ENCODE peak calls at places on chromosomes 11 and 22, in four cellular contexts. One of them, this sample, is unnamed.

GRCh38 chr11:44252999-44253602 is 56.8 kb downstream of the ALX4 start:
- DNase-seq in kidney: no peak
- DNase-seq in suprapubic skin: no peak
- DNase-seq in SJSA1: no peak
- DNase-seq in this sample: no peak

GRCh38 chr11:11789735-11790369 is 51.9 kb upstream of the USP47 start:
- DNase-seq in suprapubic skin: no peak
- DNase-seq in SJSA1: peak
- DNase-seq in kidney: no peak
- DNase-seq in this sample: no peak

GRCh38 chr11:3000032-3000961 is 8.2 kb upstream of the NAP1L4 start:
- DNase-seq in kidney: peak
- DNase-seq in SJSA1: peak
- DNase-seq in suprapubic skin: peak
- DNase-seq in this sample: peak

GRCh38 chr11:122044086-122044485 is 71.9 kb downstream of the BLID start:
- DNase-seq in suprapubic skin: no peak
- DNase-seq in SJSA1: peak
- DNase-seq in kidney: no peak
- DNase-seq in this sample: no peak

GRCh38 chr11:41508121-41508520 is 48.7 kb upstream of the LRRC4C start:
- DNase-seq in kidney: no peak
- DNase-seq in SJSA1: no peak
- DNase-seq in suprapubic skin: no peak
- DNase-seq in this sample: no peak

GRCh38 chr11:68542617-68543016 is 82.1 kb downstream of the PPP6R3 start:
- DNase-seq in kidney: no peak
- DNase-seq in suprapubic skin: no peak
- DNase-seq in SJSA1: peak
- DNase-seq in this sample: no peak

GRCh38 chr22:33909906-33910305 is 10.4 kb downstream of the LARGE1 start:
- DNase-seq in suprapubic skin: no peak
- DNase-seq in SJSA1: no peak
- DNase-seq in kidney: no peak
- DNase-seq in this sample: no peak

GRCh38 chr11:75734491-75735180 is 17.0 kb downstream of the MOGAT2 start:
- DNase-seq in SJSA1: no peak
- DNase-seq in suprapubic skin: peak
- DNase-seq in kidney: no peak
- DNase-seq in this sample: no peak

GRCh38 chr22:40423882-40424640 is 53.7 kb downstream of the SGSM3 start:
- DNase-seq in suprapubic skin: no peak
- DNase-seq in SJSA1: no peak
- DNase-seq in kidney: no peak
- DNase-seq in this sample: no peak

GRCh38 chr11:113168358-113168757 is 146.0 kb upstream of the TTC12 start:
- DNase-seq in suprapubic skin: no peak
- DNase-seq in kidney: no peak
- DNase-seq in SJSA1: no peak
- DNase-seq in this sample: no peak
- H3K27ac ChIP-seq in suprapubic skin: no peak
- H3K27ac ChIP-seq in kidney: no peak
- H3K27ac ChIP-seq in SJSA1: no peak
- H3K27ac ChIP-seq in this sample: no peak

GRCh38 chr22:32697331-32697995 is 104.0 kb upstream of the TIMP3 start:
- DNase-seq in SJSA1: no peak
- DNase-seq in suprapubic skin: no peak
- DNase-seq in kidney: no peak
- DNase-seq in this sample: no peak
- H3K27ac ChIP-seq in SJSA1: no peak
- H3K27ac ChIP-seq in suprapubic skin: no peak
- H3K27ac ChIP-seq in kidney: no peak
- H3K27ac ChIP-seq in this sample: no peak

GRCh38 chr11:1842149-1843097 is 3.6 kb downstream of the TNNI2 start:
- DNase-seq in kidney: peak
- DNase-seq in suprapubic skin: no peak
- DNase-seq in SJSA1: no peak
- DNase-seq in this sample: no peak
- H3K27ac ChIP-seq in kidney: no peak
- H3K27ac ChIP-seq in suprapubic skin: peak
- H3K27ac ChIP-seq in SJSA1: no peak
- H3K27ac ChIP-seq in this sample: no peak

GRCh38 chr22:39312410-39312809 is 7.0 kb downstream of the RPL3 start:
- DNase-seq in SJSA1: no peak
- DNase-seq in suprapubic skin: no peak
- DNase-seq in kidney: no peak
- DNase-seq in this sample: no peak
- H3K27ac ChIP-seq in SJSA1: no peak
- H3K27ac ChIP-seq in suprapubic skin: no peak
- H3K27ac ChIP-seq in kidney: no peak
- H3K27ac ChIP-seq in this sample: no peak

DNA sequence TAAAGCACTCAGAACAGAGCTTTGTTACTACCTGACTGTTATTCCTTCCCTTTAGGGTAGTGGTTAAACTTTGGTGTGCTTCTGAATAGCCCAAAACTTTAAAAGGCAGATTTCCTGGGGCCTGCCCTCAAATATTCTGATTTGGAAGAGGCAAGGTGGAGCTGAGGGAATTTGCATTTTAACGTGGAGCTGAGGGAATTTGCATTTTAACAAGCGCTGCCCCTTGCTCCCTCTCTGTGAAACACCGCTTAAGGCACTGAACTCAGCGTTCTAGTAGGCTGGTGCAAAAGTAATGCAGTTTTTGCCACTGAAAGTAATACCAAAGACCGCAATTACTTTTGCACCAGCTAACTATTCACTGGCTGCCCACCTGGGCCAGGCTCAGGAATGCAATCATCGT is 35.0 kb downstream of the TPST2 start:
- DNase-seq in suprapubic skin: no peak
- DNase-seq in kidney: no peak
- DNase-seq in SJSA1: no peak
- DNase-seq in this sample: no peak
- H3K27ac ChIP-seq in suprapubic skin: no peak
- H3K27ac ChIP-seq in kidney: peak
- H3K27ac ChIP-seq in SJSA1: no peak
- H3K27ac ChIP-seq in this sample: no peak

GRCh38 chr11:108551653-108552462 is 41.7 kb downstream of the EXPH5 start:
- DNase-seq in SJSA1: no peak
- DNase-seq in kidney: no peak
- DNase-seq in suprapubic skin: no peak
- DNase-seq in this sample: no peak
- H3K27ac ChIP-seq in SJSA1: no peak
- H3K27ac ChIP-seq in kidney: no peak
- H3K27ac ChIP-seq in suprapubic skin: peak
- H3K27ac ChIP-seq in this sample: no peak

This sample was measured in coronary artery.